ENCODE peak calls at places on chromosome 19, in four cellular contexts. Q, E, H and M are unnamed samples.

GRCh38 chr19:29724102-29724641 is 9.1 kb upstream of the C19orf12 start:
- DNase-seq in Q (no peak), E (peak), H (no peak), M (peak)

GRCh38 chr19:38720559-38721236 is 23.6 kb downstream of the CAPN12 start:
- DNase-seq in Q (no peak), E (no peak), H (no peak), M (no peak)

GRCh38 chr19:51271015-51271600 is 20.2 kb downstream of the SIGLECL1 start:
- DNase-seq in Q (peak), E (peak), H (peak), M (no peak)

GRCh38 chr19:362683-363082 is 18.1 kb upstream of the MIER2 start:
- DNase-seq in Q (no peak), E (no peak), H (no peak), M (no peak)

GRCh38 chr19:8577247-8577646 is at the start of gene MYO1F:
- DNase-seq in Q (no peak), E (no peak), H (no peak), M (no peak)

GRCh38 chr19:7986321-7987083 is 18.9 kb downstream of the ELAVL1 start:
- DNase-seq in Q (no peak), E (peak), H (no peak), M (peak)

GRCh38 chr19:51441410-51442390 is 16.6 kb downstream of the SIGLEC8 start:
- DNase-seq in Q (no peak), E (no peak), H (no peak), M (no peak)

GRCh38 chr19:38194061-38194701 is 29.8 kb downstream of the DPF1 start:
- DNase-seq in Q (no peak), E (no peak), H (no peak), M (no peak)

GRCh38 chr19:32966750-32967149 is 5.0 kb downstream of the CEP89 start:
- DNase-seq in Q (no peak), E (no peak), H (no peak), M (no peak)

GRCh38 chr19:10517361-10517759 is at the start of gene S1PR5:
- DNase-seq in Q (no peak), E (peak), H (peak), M (no peak)

GRCh38 chr19:47231215-47232054 is 436 bp upstream of the BBC3 start:
- DNase-seq in Q (no peak), E (peak), H (peak), M (peak)

GRCh38 chr19:19459707-19460251 is 54.3 kb downstream of the GATAD2A start:
- DNase-seq in Q (peak), E (no peak), H (no peak), M (peak)

GRCh38 chr19:14113762-14114414 is 3.7 kb downstream of the PRKACA start:
- DNase-seq in Q (no peak), E (no peak), H (no peak), M (no peak)

GRCh38 chr19:6065685-6066365 is 44.5 kb downstream of the RFX2 start:
- DNase-seq in Q (peak), E (no peak), H (no peak), M (peak)

GRCh38 chr19:3343619-3344502 is 22.5 kb upstream of the NFIC start:
- DNase-seq in Q (peak), E (peak), H (peak), M (peak)

GRCh38 chr19:10191347-10191746 is 3.4 kb downstream of the DNMT1 start:
- DNase-seq in Q (no peak), E (no peak), H (no peak), M (peak)

GRCh38 chr19:16896098-16896912 is 7.5 kb downstream of the F2RL3 start:
- DNase-seq in Q (no peak), E (no peak), H (no peak), M (no peak)

GRCh38 chr19:29610213-29610573 is 4.1 kb downstream of the POP4 start:
- DNase-seq in Q (no peak), E (no peak), H (no peak), M (no peak)

GRCh38 chr19:57850553-57851017 is 926 bp downstream of the ZNF587 start:
- DNase-seq in Q (no peak), E (no peak), H (peak), M (peak)